ENCODE peak calls at places on chromosome 20, in seven cellular contexts. S is GM12865, B is lower lobe of right lung, U is foreskin fibroblast, R is IMR-90, F is neural progenitor cell, C is HCT116. O is an unnamed sample.

GRCh38 chr20:49460916-49461315 is 21.6 kb downstream of the KCNB1 start:
- DNase-seq in S (no peak), B (no peak), U (no peak), R (no peak), F (no peak), C (no peak), O (no peak)

GRCh38 chr20:62195072-62195400 is 12.2 kb downstream of the MTG2 start:
- DNase-seq in S (no peak), B (no peak), U (no peak), R (no peak), F (no peak), C (no peak), O (no peak)

GRCh38 chr20:10271470-10272219 is 53.0 kb downstream of the SNAP25 start:
- DNase-seq in S (no peak), B (no peak), U (peak), R (peak), F (no peak), C (no peak), O (peak)

GRCh38 chr20:3701061-3701998 is 11.1 kb downstream of the SIGLEC1 start:
- DNase-seq in S (no peak), B (peak), U (no peak), R (no peak), F (no peak), C (no peak), O (no peak)

GRCh38 chr20:51356871-51357270 is 185.6 kb downstream of the NFATC2 start:
- DNase-seq in S (no peak), B (no peak), U (no peak), R (no peak), F (no peak), C (no peak), O (no peak)

GRCh38 chr20:10978019-10978702 is 304.4 kb upstream of the JAG1 start:
- DNase-seq in S (no peak), B (no peak), U (no peak), R (no peak), F (no peak), C (no peak), O (no peak)

GRCh38 chr20:50354690-50355592 is 155.2 kb upstream of the PTPN1 start:
- DNase-seq in S (no peak), B (no peak), U (no peak), R (no peak), F (no peak), C (no peak), O (no peak)

GRCh38 chr20:59770851-59771250 is 162.6 kb downstream of the SYCP2 start:
- DNase-seq in S (no peak), B (no peak), U (no peak), R (no peak), F (no peak), C (no peak), O (no peak)

GRCh38 chr20:61320617-61321200 is 68.6 kb downstream of the CDH4 start:
- DNase-seq in S (no peak), B (no peak), U (no peak), R (no peak), F (no peak), C (no peak), O (no peak)

GRCh38 chr20:9616455-9616805 is 102.0 kb downstream of the LAMP5 start:
- DNase-seq in S (no peak), B (no peak), U (no peak), R (no peak), F (no peak), C (no peak), O (no peak)

GRCh38 chr20:50287512-50287911 is 96.9 kb downstream of the CEBPB start:
- DNase-seq in S (no peak), B (no peak), U (no peak), R (no peak), F (no peak), C (no peak), O (no peak)

GRCh38 chr20:44104807-44105517 is 82.0 kb downstream of the JPH2 start:
- DNase-seq in S (no peak), B (no peak), U (peak), R (peak), F (no peak), C (no peak), O (peak)

GRCh38 chr20:50283370-50283769 is 92.7 kb downstream of the CEBPB start:
- DNase-seq in S (no peak), B (no peak), U (no peak), R (no peak), F (no peak), C (no peak), O (no peak)

GRCh38 chr20:52104546-52105044 is 87.0 kb downstream of the ZFP64 start:
- DNase-seq in S (no peak), B (no peak), U (peak), R (peak), F (peak), C (no peak), O (peak)

GRCh38 chr20:12252793-12253192 is 335.1 kb downstream of the BTBD3 start:
- DNase-seq in S (no peak), B (no peak), U (no peak), R (peak), F (no peak), C (no peak), O (peak)

GRCh38 chr20:35702824-35703695 is 3.9 kb downstream of the ROMO1 start:
- DNase-seq in S (no peak), B (no peak), U (no peak), R (no peak), F (no peak), C (no peak), O (no peak)

GRCh38 chr20:34065260-34065659 is 46.8 kb downstream of the EIF2S2 start:
- DNase-seq in S (no peak), B (no peak), U (peak), R (peak), F (no peak), C (no peak), O (peak)

GRCh38 chr20:37526839-37527637 is 638 bp downstream of the BLCAP start:
- DNase-seq in S (no peak), B (no peak), U (peak), R (peak), F (peak), C (no peak), O (no peak)

GRCh38 chr20:38791940-38792339 is 13.6 kb upstream of the PPP1R16B start:
- DNase-seq in S (no peak), B (no peak), U (no peak), R (no peak), F (no peak), C (no peak), O (no peak)

GRCh38 chr20:12699374-12700228 is 309.2 kb upstream of the SPTLC3 start:
- DNase-seq in S (no peak), B (no peak), U (no peak), R (no peak), F (no peak), C (no peak), O (no peak)

DNA sequence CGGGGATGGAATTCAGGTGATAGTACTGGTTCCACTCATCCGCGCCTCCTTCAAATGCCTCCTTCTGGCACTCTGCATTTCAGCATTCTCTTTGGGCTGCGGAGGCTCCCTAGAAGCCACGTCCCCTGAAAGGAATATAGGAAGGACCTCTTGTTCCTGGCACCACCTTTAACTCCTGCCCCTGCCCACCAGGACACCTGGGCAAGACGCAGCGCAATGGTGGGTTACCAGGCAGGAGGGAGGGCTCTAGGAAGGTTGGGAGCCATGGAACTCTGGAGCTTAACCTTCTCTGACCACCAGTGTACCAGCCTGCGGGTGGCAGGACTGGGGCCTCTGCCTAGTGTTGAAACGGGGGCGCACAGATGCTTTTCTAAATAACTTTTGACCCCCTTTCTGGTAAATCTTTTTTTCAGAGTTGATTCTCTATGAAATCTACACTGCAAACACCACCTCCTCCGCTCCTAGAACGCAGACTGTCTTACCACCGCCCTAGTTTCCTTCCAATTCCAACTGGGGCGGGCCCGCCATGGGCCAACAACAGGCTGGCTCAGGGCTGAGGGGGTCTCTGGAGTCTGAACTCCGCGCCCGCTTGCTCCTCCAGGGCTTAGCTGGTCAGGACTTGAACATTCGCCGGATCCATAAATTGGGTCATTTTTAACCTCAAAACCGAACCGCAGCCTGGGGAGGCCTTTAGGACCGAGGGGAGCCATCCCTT is 871 bp upstream of the SYNDIG1 start:
- DNase-seq in S (no peak), B (no peak), U (no peak), R (no peak), F (no peak), C (no peak), O (no peak)
- H3K4me3 ChIP-seq in S (no peak), B (peak), U (peak), R (no peak), F (peak), C (no peak), O (peak)

GRCh38 chr20:23420943-23421925 is at the start of gene NAPB:
- DNase-seq in S (peak), B (peak), U (peak), R (peak), F (peak), C (peak), O (peak)
- TF ChIP-seq CTCF in S (no peak), B (peak), U (peak), R (peak), F (peak), C (peak), O (peak)

GRCh38 chr20:23084282-23084844 is 1.8 kb downstream of the CD93 start:
- DNase-seq in S (no peak), B (no peak), U (no peak), R (no peak), F (no peak), C (no peak), O (no peak)

GRCh38 chr20:23083553-23084220 is 2.4 kb downstream of the CD93 start:
- DNase-seq in S (no peak), B (no peak), U (no peak), R (no peak), F (no peak), C (no peak), O (no peak)

GRCh38 chr20:23081263-23081811 is 4.8 kb downstream of the CD93 start:
- DNase-seq in S (no peak), B (no peak), U (no peak), R (no peak), F (no peak), C (no peak), O (no peak)

GRCh38 chr20:23084845-23085355 is 1.2 kb downstream of the CD93 start:
- DNase-seq in S (no peak), B (no peak), U (no peak), R (no peak), F (no peak), C (no peak), O (no peak)

DNA sequence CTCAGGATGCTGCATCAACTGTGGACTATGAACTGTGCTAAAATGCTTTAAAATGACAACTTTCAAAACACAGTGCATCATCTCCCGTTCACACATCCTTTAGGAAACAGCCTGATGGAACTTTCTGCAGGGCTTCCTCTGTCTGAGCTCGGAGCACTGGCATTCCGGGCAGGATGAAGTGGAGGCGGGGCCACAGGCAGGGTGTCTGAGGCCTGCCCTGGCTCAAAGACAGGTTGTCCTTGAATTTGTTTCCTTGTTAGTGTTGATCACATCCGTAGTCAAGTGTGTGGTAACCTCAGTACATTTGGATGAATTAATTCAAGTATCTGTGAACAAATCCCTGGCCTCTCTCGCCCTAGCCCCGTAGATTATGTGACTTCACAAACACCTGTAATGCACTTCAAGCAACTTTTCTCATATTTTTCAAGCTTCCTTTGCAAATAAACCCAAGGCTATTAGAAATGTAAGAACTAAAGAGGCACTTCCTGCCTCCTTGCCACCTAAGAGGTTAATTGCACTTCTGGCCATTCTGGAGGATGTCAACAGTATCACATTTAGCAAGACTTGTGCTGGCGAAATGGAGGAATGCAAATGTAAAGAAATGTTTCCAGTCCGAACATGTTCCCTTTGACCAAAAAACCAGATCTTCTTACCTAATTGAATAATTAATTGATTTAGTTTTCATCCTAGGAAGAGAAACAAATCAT is 3.1 kb downstream of the CD93 start:
- DNase-seq in S (peak), B (peak), U (no peak), R (no peak), F (no peak), C (no peak), O (no peak)
- H3K4me3 ChIP-seq in S (no peak), B (peak), U (no peak), R (no peak), F (no peak), C (no peak), O (no peak)

GRCh38 chr20:58245181-58245891 is 16.9 kb upstream of the ANKRD60 start:
- DNase-seq in S (no peak), B (no peak), U (no peak), R (no peak), F (no peak), C (no peak), O (no peak)

GRCh38 chr20:58245931-58246330 is 17.5 kb upstream of the ANKRD60 start:
- DNase-seq in S (no peak), B (no peak), U (no peak), R (no peak), F (no peak), C (no peak), O (no peak)

GRCh38 chr20:58244517-58245030 is 16.1 kb upstream of the ANKRD60 start:
- DNase-seq in S (no peak), B (no peak), U (no peak), R (no peak), F (no peak), C (no peak), O (no peak)

GRCh38 chr20:58243653-58244410 is 15.4 kb upstream of the ANKRD60 start:
- DNase-seq in S (no peak), B (no peak), U (peak), R (peak), F (no peak), C (no peak), O (peak)

GRCh38 chr20:58246346-58246745 is 17.9 kb upstream of the ANKRD60 start:
- DNase-seq in S (no peak), B (no peak), U (peak), R (no peak), F (peak), C (no peak), O (peak)
- TF ChIP-seq CTCF in S (no peak), B (no peak), U (peak), R (peak), F (peak), C (peak), O (peak)

GRCh38 chr20:32338665-32339064 is 19.5 kb upstream of the ASXL1 start:
- DNase-seq in S (no peak), B (peak), U (no peak), R (no peak), F (no peak), C (no peak), O (no peak)

GRCh38 chr20:32333988-32334885 is 23.9 kb upstream of the ASXL1 start:
- DNase-seq in S (peak), B (peak), U (no peak), R (no peak), F (no peak), C (no peak), O (peak)

GRCh38 chr20:32339116-32339515 is 19.0 kb upstream of the ASXL1 start:
- DNase-seq in S (no peak), B (no peak), U (no peak), R (no peak), F (no peak), C (no peak), O (no peak)

GRCh38 chr20:32336918-32337347 is 21.2 kb upstream of the ASXL1 start:
- DNase-seq in S (peak), B (no peak), U (peak), R (peak), F (peak), C (no peak), O (peak)

DNA sequence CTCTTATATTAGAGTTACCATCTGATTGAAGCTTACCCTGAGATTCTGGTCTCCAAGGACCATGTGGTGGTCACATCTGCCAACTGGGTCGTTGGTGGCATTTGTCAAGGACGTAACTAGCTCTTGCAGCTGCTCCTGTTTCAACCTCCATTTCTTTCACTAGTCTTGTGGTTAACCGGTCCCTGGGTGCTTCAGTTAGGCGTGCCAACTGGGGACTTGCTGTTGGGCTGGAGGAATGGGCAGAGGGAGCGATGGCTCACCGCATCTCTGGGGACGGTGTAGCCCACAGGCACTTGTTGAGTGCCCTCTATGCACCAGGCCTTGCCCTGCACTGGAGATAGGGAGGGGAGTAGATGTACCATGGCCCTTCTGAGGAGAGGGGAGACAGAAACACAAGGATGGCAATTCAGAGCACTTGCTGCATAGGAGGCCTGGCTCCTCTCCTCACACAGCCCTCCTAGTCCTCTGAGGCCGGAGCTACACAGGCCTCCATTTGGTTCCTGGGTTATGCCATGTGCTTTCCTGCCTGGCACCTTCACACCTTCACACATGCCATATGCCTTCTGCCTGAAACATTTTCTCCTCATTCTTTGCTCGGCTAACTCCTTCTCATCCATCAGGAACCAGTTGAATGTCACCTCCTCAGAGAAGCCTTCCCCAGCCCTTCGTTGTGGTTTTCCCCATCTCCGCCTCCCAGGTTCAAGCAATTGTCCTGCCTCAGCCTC is 20.0 kb upstream of the ASXL1 start:
- DNase-seq in S (no peak), B (no peak), U (no peak), R (no peak), F (no peak), C (no peak), O (no peak)
- H3K4me3 ChIP-seq in S (no peak), B (no peak), U (no peak), R (no peak), F (no peak), C (no peak), O (no peak)

DNA sequence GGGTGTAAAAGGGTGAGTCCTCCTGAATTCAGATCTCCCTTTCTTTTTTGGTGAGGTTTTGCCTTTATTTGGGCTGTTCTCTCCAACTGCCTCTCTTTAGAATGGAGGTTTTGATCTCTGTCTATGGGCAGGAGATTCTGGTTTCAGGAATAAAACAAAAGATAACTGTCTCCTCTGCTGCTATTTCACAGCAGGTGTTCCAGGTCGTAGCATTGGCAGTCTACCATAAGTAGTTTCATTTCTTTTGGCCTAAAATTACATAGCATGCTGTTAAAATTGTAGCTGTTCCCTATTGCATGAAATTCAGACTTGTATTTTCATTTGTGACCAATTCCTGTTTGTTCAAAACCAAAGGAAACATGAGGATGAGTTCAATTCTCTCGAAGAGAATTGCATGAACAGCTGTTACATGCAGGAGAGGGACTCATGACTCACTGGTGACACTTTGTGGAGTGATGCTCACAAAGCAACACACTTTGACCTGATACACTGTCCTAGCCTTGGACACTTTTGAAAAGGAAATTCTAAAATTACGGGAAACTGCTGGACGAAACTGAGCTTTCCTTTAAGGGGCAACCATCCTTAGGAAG is 76.8 kb upstream of the SIRPG start:
- DNase-seq in S (peak), B (no peak), U (peak), R (no peak), F (no peak), C (no peak), O (peak)
- TF ChIP-seq CTCF in S (peak), B (peak), U (no peak), R (no peak), F (peak), C (no peak), O (no peak)

GRCh38 chr20:63522091-63522868 is 1.7 kb downstream of the PPDPF start:
- DNase-seq in S (no peak), B (no peak), U (no peak), R (no peak), F (no peak), C (no peak), O (no peak)
- H3K4me3 ChIP-seq in S (no peak), B (peak), U (peak), R (peak), F (peak), C (no peak), O (peak)

DNA sequence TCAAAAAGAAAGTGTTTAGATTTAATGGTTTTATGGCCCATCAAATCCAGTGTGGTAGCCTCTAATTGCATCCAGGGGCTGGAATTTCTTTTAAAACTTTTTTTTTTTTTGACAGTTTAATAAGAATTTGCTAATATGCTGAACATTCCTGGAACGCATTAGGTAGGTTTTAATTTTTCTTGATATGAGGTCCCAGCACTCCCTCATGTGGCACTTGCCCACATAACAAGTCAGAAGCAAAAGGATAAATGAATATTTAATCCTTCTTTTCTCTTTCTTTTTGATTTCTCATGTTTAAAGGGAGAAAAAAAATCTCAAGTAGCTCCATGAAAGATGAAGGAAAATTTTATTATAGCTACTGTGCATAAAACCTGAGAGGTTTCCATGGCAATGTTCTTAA is 13.5 kb downstream of the HAO1 start:
- DNase-seq in S (peak), B (no peak), U (peak), R (peak), F (peak), C (peak), O (peak)
- TF ChIP-seq CTCF in S (no peak), B (peak), U (peak), R (peak), F (peak), C (peak), O (peak)

O was measured in choroid plexus epithelial cell.